ENCODE peak calls at places on chromosomes 7 and 10, in eight cellular contexts. K is fibroblast of lung, D is body of pancreas, N is astrocyte, S is transverse colon, P is left ventricle myocardium inferior, F is Panc1, U is pancreas. I is an unnamed sample.

GRCh38 chr10:72126184-72126871 is 38.0 kb upstream of the SPOCK2 start:
- DNase-seq in K (peak; percentile 50), D (no peak), N (peak; percentile 36), S (no peak), P (no peak), F (no peak), U (no peak), I (no peak)

GRCh38 chr7:23594879-23595604 is 2.1 kb upstream of the CCDC126 start:
- DNase-seq in K (no peak), D (no peak), N (no peak), S (no peak), P (no peak), F (no peak), U (no peak), I (no peak)

GRCh38 chr7:156034397-156034796 is 222.1 kb upstream of the SHH start:
- DNase-seq in K (no peak), D (no peak), N (no peak), S (no peak), P (no peak), F (no peak), U (no peak), I (no peak)

GRCh38 chr7:112594397-112594796 is 113.6 kb downstream of the LSMEM1 start:
- DNase-seq in K (peak; percentile 64), D (no peak), N (peak; percentile 60), S (no peak), P (no peak), F (no peak), U (no peak), I (no peak)

GRCh38 chr7:152144557-152145245 is 119.2 kb downstream of the GALNT11 start:
- DNase-seq in K (no peak), D (no peak), N (no peak), S (no peak), P (no peak), F (no peak), U (no peak), I (no peak)

GRCh38 chr7:64541438-64542359 is 21.2 kb downstream of the ZNF680 start:
- DNase-seq in K (peak; percentile 92), D (no peak), N (peak; percentile 88), S (no peak), P (no peak), F (no peak), U (no peak), I (no peak)

GRCh38 chr7:133633055-133633454 is 380.2 kb downstream of the EXOC4 start:
- DNase-seq in K (peak; percentile 32), D (no peak), N (peak; percentile 32), S (no peak), P (no peak), F (no peak), U (no peak), I (no peak)

GRCh38 chr7:123846217-123846891 is 1.4 kb downstream of the HYAL4 start:
- DNase-seq in K (peak; percentile 15), D (no peak), N (peak; percentile 15), S (no peak), P (no peak), F (no peak), U (no peak), I (no peak)

GRCh38 chr7:2405201-2405600 is 1.8 kb downstream of the CHST12 start:
- DNase-seq in K (no peak), D (no peak), N (no peak), S (no peak), P (no peak), F (no peak), U (no peak), I (no peak)

GRCh38 chr7:2405601-2406345 is 2.4 kb downstream of the CHST12 start:
- DNase-seq in K (no peak), D (no peak), N (no peak), S (peak; percentile 61), P (no peak), F (no peak), U (no peak), I (peak; percentile 46)

GRCh38 chr7:2403014-2403717 is at the start of gene CHST12:
- DNase-seq in K (peak; percentile 86), D (peak; percentile 97), N (peak; percentile 70), S (peak; percentile 96), P (peak; percentile 95), F (peak; percentile 38), U (peak; percentile 98), I (peak; percentile 96)

GRCh38 chr7:2403718-2404648 is 572 bp downstream of the CHST12 start:
- DNase-seq in K (peak; percentile 39), D (peak; percentile 56), N (no peak), S (peak; percentile 46), P (peak; percentile 40), F (no peak), U (peak; percentile 66), I (peak; percentile 60)

DNA sequence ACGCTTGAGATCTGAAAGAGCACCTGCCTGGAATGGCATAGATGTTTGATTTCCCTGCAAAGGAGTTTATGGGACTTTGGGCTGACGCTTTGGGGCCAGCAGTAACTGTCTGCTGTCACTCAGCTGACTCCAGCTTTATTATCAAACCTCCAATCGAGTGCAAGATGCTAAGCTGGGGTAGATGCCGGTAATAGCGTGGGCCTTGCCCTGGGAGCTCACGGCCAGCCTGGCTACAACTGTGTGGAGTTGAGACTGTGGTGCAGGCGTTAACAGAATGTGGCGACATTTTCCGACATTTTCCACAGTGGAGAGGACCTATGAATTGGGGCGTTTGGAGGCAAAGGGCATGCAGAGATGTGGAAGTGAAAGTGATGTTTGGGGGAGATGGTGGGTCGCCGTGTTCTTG is 1.3 kb downstream of the CHST12 start:
- DNase-seq in K (no peak), D (no peak), N (no peak), S (no peak), P (no peak), F (no peak), U (no peak), I (no peak)
- H3K4me1 ChIP-seq in K (peaks cover 12% of the 10 kb centered on the region), D (peaks cover 33% of the 10 kb centered on the region), N (peaks cover 17% of the 10 kb centered on the region), S (peaks cover 18% of the 10 kb centered on the region), P (peaks cover 81% of the 10 kb centered on the region), F (peaks cover 20% of the 10 kb centered on the region), U (peaks cover 16% of the 10 kb centered on the region), I (peaks cover 12% of the 10 kb centered on the region)

GRCh38 chr10:124701881-124702656 is 42.1 kb downstream of the FAM53B start:
- DNase-seq in K (peak; percentile 56), D (no peak), N (peak; percentile 44), S (peak; percentile 44), P (peak; percentile 68), F (no peak), U (no peak), I (no peak)
- H3K4me3 ChIP-seq in K (no peak overlapping the region), D (no peak overlapping the region), N (no peak overlapping the region), S (no peak overlapping the region), P (peak overlapping the region; percentile 6), F (no peak overlapping the region), U (no peak overlapping the region), I (no peak overlapping the region)

GRCh38 chr7:159061209-159061608 is 83.5 kb downstream of the VIPR2 start:
- DNase-seq in K (no peak), D (no peak), N (no peak), S (no peak), P (no peak), F (no peak), U (no peak), I (no peak)

GRCh38 chr7:159062596-159062995 is 82.1 kb downstream of the VIPR2 start:
- DNase-seq in K (no peak), D (no peak), N (no peak), S (no peak), P (no peak), F (no peak), U (no peak), I (no peak)

GRCh38 chr7:159063046-159063840 is 81.4 kb downstream of the VIPR2 start:
- DNase-seq in K (no peak), D (no peak), N (no peak), S (no peak), P (no peak), F (no peak), U (no peak), I (no peak)

GRCh38 chr7:159060440-159060839 is 84.2 kb downstream of the VIPR2 start:
- DNase-seq in K (no peak), D (no peak), N (no peak), S (no peak), P (no peak), F (no peak), U (no peak), I (no peak)

GRCh38 chr7:159061674-159062212 is 82.9 kb downstream of the VIPR2 start:
- DNase-seq in K (no peak), D (no peak), N (no peak), S (no peak), P (no peak), F (no peak), U (no peak), I (no peak)
- TF ChIP-seq CTCF in K (no peak), D (no peak), N (no peak), S (no peak), P (no peak), F (no peak), U (no peak), I (no peak)

GRCh38 chr7:27115161-27116018 is 12.9 kb upstream of the HOXA2 start:
- DNase-seq in K (peak; percentile 91), D (no peak), N (peak; percentile 85), S (peak; percentile 75), P (no peak), F (no peak), U (no peak), I (peak; percentile 80)
- H3K4me1 ChIP-seq in K (peaks cover 17% of the 10 kb centered on the region), D (peaks cover 8% of the 10 kb centered on the region), N (no peaks in the 10 kb centered on the region), S (peaks cover 80% of the 10 kb centered on the region), P (peaks cover 31% of the 10 kb centered on the region), F (peaks cover 60% of the 10 kb centered on the region), U (no peaks in the 10 kb centered on the region), I (peaks cover 54% of the 10 kb centered on the region)